ENCODE peak calls at places on chromosomes 4 and X, in five cellular contexts. F is AG04449, T is adipocyte, I is NCI-H1092 treated with DMSO at 0.1 percent for 48 hours, S is amygdala. X is an unnamed sample.

GRCh38 chr4:105551968-105552746 is at the start of gene ARHGEF38:
- DNase-seq in S (no peak), I (peak; percentile 29), F (peak; percentile 4), T (peak; percentile 41), X (no peak)

GRCh38 chr4:122810669-122811068 is 16.0 kb upstream of the FGF2 start:
- DNase-seq in S (no peak), I (no peak), T (no peak), F (no peak), X (no peak)

GRCh38 chr4:51853027-51853682 is 10.2 kb downstream of the DCUN1D4 start:
- DNase-seq in T (peak; percentile 35), F (no peak), S (no peak), I (no peak), X (no peak)

GRCh38 chr4:184854673-184855072 is 28.9 kb upstream of the ACSL1 start:
- DNase-seq in I (no peak), S (no peak), T (no peak), F (no peak), X (no peak)

GRCh38 chr4:87011340-87012034 is 76.7 kb downstream of the AFF1 start:
- DNase-seq in I (no peak), S (no peak), T (peak; percentile 82), F (no peak), X (peak; percentile 58)

GRCh38 chr4:3820806-3821579 is 54.8 kb downstream of the ADRA2C start:
- DNase-seq in I (no peak), F (no peak), T (no peak), S (no peak), X (no peak)

GRCh38 chrX:1059576-1060561 is 152.6 kb downstream of the CRLF2 start:
- DNase-seq in I (no peak), T (no peak), S (no peak), F (no peak), X (no peak)

GRCh38 chr4:47337893-47338292 is 125.6 kb downstream of the COMMD8 start:
- DNase-seq in F (no peak), T (no peak), I (no peak), S (no peak), X (no peak)

GRCh38 chrX:3295731-3296130 is 50.7 kb downstream of the MXRA5 start:
- DNase-seq in I (no peak), T (no peak), S (no peak), F (no peak), X (peak; percentile 42)

GRCh38 chrX:30643313-30643821 is 9.9 kb upstream of the GK start:
- DNase-seq in I (no peak), F (peak; percentile 49), S (no peak), T (peak; percentile 42), X (no peak)

GRCh38 chr4:78061939-78062603 is 4.9 kb downstream of the FRAS1 start:
- DNase-seq in F (no peak), T (no peak), S (no peak), I (no peak), X (no peak)

GRCh38 chr4:60116592-60116991 is 1083.5 kb upstream of the ADGRL3 start:
- DNase-seq in I (no peak), T (no peak), S (no peak), F (no peak), X (no peak)

GRCh38 chr4:153137677-153138630 is 66.3 kb upstream of the TRIM2 start:
- DNase-seq in I (no peak), T (no peak), S (no peak), F (no peak), X (no peak)

GRCh38 chr4:72094054-72094780 is 62.4 kb downstream of the NPFFR2 start:
- DNase-seq in S (no peak), I (peak; percentile 16), F (no peak), T (no peak), X (no peak)

GRCh38 chr4:40681600-40682297 is 52.1 kb upstream of the RBM47 start:
- DNase-seq in F (no peak), T (no peak), S (no peak), I (no peak), X (no peak)

GRCh38 chr4:33941854-33942253 is 2302.5 kb downstream of the ARAP2 start:
- DNase-seq in I (no peak), S (no peak), F (no peak), T (peak; percentile 19), X (no peak)

GRCh38 chrX:77427586-77427985 is 19.6 kb upstream of the FGF16 start:
- DNase-seq in S (no peak), I (no peak), F (no peak), T (no peak), X (no peak)

GRCh38 chr4:7985072-7985471 is 45.4 kb upstream of the AFAP1 start:
- DNase-seq in I (no peak), T (no peak), F (no peak), S (no peak), X (no peak)

GRCh38 chrX:1397001-1397400 is 5.1 kb upstream of the SLC25A6 start:
- DNase-seq in S (no peak), T (no peak), F (no peak), I (no peak), X (no peak)

GRCh38 chr4:143386812-143387211 is 50.1 kb downstream of the GAB1 start:
- DNase-seq in T (no peak), I (no peak), S (no peak), F (no peak), X (no peak)

GRCh38 chrX:18701621-18702361 is 5.7 kb upstream of the PPEF1 start:
- DNase-seq in F (no peak), I (no peak), S (no peak), T (no peak), X (no peak)

GRCh38 chr4:22264261-22264660 is 251.6 kb downstream of the ADGRA3 start:
- DNase-seq in F (no peak), S (no peak), I (no peak), T (no peak), X (no peak)

GRCh38 chr4:866761-867390 is 40.9 kb upstream of the CPLX1 start:
- DNase-seq in S (no peak), T (no peak), F (no peak), I (no peak), X (no peak)

GRCh38 chrX:134236690-134237362 is at the start of gene CCDC160:
- DNase-seq in I (no peak), F (no peak), S (no peak), T (peak; percentile 53), X (no peak)

GRCh38 chrX:17459596-17459995 is 84.6 kb downstream of the NHS start:
- DNase-seq in F (no peak), T (peak; percentile 49), S (no peak), I (no peak), X (no peak)

GRCh38 chr4:84146300-84146942 is 352.7 kb downstream of the NKX6-1 start:
- DNase-seq in I (no peak), T (peak; percentile 1), S (no peak), F (no peak), X (no peak)

GRCh38 chr4:101169044-101170014 is 178.0 kb downstream of the PPP3CA start:
- DNase-seq in T (peak; percentile 54), S (peak; percentile 15), I (peak; percentile 80), F (no peak), X (peak; percentile 44)

GRCh38 chr4:26579169-26579568 is 4.7 kb upstream of the TBC1D19 start:
- DNase-seq in I (no peak), T (no peak), F (no peak), S (no peak), X (no peak)

GRCh38 chrX:28586291-28586690 is 955 bp upstream of the IL1RAPL1 start:
- DNase-seq in S (peak; percentile 2), F (no peak), T (peak; percentile 58), I (no peak), X (peak; percentile 33)

X was measured in NT2/D1.